ENCODE peak calls at places on chromosomes 16 and 17, in eight cellular contexts. X, S, J, E, K, C, B and P are unnamed samples. For H3K4me1 and H3K36me3, the result is how much of the 10 kb centered on the place peaks cover.

GRCh38 chr17:68318103-68318991 is 27.1 kb downstream of the ARSG start:
- DNase-seq in J (no peak), E (peak), K (peak), B (no peak), S (peak), C (no peak), X (peak), P (no peak)

GRCh38 chr17:15744885-15745284 is 12.8 kb downstream of the TBC1D26 start:
- DNase-seq in X (no peak), C (no peak), B (no peak), J (no peak), S (no peak), K (no peak), E (no peak), P (no peak)

GRCh38 chr17:41211845-41212466 is 14.5 kb upstream of the KRTAP9-2 start:
- DNase-seq in J (no peak), E (peak), B (no peak), K (no peak), C (peak), X (no peak), S (peak), P (no peak)

GRCh38 chr17:63487014-63487339 is 10.1 kb downstream of the ACE start:
- DNase-seq in K (no peak), E (no peak), S (no peak), B (no peak), X (no peak), C (no peak), J (peak), P (no peak)

GRCh38 chr16:22023505-22023904 is 15.6 kb downstream of the MOSMO start:
- DNase-seq in K (no peak), C (no peak), E (no peak), B (no peak), X (no peak), J (no peak), S (no peak), P (no peak)

GRCh38 chr17:62649570-62649969 is 22.1 kb downstream of the MRC2 start:
- DNase-seq in B (no peak), S (no peak), X (no peak), C (no peak), E (peak), K (no peak), J (peak), P (no peak)

GRCh38 chr17:47708864-47709541 is 15.0 kb downstream of the TBKBP1 start:
- DNase-seq in B (no peak), C (no peak), S (no peak), J (peak), X (no peak), K (peak), E (no peak), P (no peak)

GRCh38 chr17:70454377-70454776 is 285.0 kb downstream of the KCNJ2 start:
- DNase-seq in K (no peak), X (no peak), E (no peak), C (peak), S (no peak), J (no peak), B (no peak), P (no peak)

GRCh38 chr17:16398270-16399267 is 16.8 kb upstream of the TRPV2 start:
- DNase-seq in B (no peak), C (no peak), K (no peak), J (no peak), E (no peak), X (peak), S (no peak), P (no peak)

GRCh38 chr17:48612456-48612853 is 1.6 kb upstream of the HOXB7 start:
- DNase-seq in X (no peak), J (no peak), K (no peak), B (no peak), E (peak), S (no peak), C (no peak), P (peak)

GRCh38 chr17:45432405-45433113 is at the start of gene ARHGAP27:
- DNase-seq in S (peak), E (peak), C (peak), K (peak), B (peak), X (no peak), J (peak), P (no peak)

GRCh38 chr17:42438600-42439567 is 15.8 kb upstream of the CAVIN1 start:
- DNase-seq in X (peak), K (peak), B (no peak), S (peak), C (peak), J (no peak), E (peak), P (peak)

DNA sequence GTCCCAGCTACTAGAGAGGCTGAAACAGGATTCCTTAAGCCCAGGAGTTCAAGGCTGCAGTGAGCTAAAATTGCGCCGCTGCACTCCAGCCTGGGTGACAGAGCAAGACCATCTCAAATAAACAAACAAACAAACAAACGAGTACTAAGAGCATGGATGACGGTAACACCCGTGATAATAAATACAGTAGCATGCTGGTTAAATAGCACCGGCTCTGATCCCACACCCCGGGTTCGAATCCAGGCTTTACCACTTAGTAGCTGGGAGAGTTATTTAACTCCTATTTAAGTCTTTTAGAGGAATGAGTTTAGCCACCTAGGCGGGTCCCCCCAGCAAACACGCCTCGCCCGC is 302 bp upstream of the METTL22 start:
- DNase-seq in B (no peak), X (no peak), C (no peak), K (no peak), S (no peak), J (no peak), E (no peak), P (no peak)
- H3K4me1 ChIP-seq in B (under half), X (under half), C (under half), K (under half), S (under half), J (under half), E (under half), P (under half)

GRCh38 chr17:29572691-29573557 is 4.4 kb downstream of the TP53I13 start:
- DNase-seq in X (no peak), E (peak), S (peak), C (no peak), B (peak), J (peak), K (peak), P (no peak)
- H3K36me3 ChIP-seq in X (under half), E (under half), S (half or more), C (under half), B (under half), J (under half), K (under half), P (half or more)

DNA sequence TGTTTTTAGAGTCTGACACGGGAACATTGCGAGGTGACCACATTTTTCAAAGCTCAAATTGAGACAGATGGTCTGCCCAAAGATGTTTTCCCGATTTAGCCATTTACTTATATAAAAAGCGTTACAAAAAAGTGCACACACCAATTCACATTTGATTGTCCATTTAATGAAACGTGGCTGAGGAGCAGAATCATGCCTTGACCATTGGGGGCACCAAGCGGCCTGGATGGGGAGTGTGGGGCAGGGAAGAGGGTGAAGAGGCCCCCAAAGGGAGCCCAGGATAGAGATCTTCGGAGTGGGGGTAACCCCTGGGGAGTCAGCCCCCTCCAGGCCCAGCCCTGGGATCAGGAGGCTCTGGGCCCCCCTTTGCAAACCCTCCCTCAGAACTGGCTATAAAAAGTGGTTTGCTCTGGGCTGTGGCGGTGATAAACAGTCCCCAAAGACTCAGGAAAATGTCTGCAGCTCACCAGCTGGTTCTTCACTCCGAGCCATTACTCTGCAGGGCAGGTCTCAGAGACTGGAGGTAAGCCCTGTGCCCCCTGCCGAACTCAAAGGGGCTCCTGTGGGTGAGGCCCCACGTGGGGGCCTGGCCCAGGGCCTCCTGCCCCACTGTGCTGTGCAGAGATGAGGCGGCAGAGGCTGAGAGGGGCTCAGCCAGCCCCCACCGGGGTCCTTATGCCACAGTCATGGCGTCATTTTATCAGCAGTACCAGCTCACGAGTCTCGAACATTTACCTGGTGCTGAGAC is 105.9 kb upstream of the SEC14L1 start:
- DNase-seq in C (no peak), X (no peak), J (no peak), E (no peak), S (no peak), B (no peak), K (no peak), P (no peak)
- H3K4me3 ChIP-seq in C (no peak), X (no peak), J (no peak), E (no peak), S (no peak), B (no peak), K (no peak), P (no peak)

GRCh38 chr17:65173951-65174683 is 36.9 kb downstream of the RGS9 start:
- DNase-seq in S (no peak), E (no peak), X (no peak), K (no peak), C (no peak), B (no peak), J (no peak), P (no peak)
- H3K4me1 ChIP-seq in S (under half), E (under half), X (under half), K (under half), C (under half), B (under half), J (under half), P (under half)

DNA sequence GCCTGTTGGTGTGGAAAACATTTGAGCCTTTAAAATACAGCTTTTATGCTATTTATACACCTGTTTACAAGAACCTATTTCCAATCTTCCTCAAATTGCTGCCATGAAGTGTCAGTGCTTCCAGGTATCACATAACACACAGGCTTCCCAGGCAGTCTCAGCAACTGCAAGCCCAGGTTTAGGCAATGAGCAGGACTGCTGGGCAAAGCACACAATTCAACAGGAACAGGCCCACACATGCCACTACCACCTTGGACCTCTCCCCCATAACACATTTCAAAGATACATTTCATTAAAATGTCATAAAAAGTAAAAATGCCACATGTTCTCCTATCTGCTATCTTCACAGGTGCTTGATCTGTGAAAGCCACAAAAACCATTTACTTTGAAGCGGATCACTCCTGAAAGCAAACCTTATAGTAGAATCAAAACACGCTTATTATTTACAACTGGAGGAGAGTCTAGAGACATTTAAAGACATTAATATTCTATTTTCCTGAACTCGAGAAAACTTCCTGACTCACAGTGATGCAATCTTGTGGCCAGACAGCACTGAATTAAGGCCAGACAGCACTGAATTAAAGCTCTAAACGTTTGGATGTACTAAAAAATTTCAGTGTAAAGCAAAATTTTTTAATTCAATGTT is 31.5 kb downstream of the ANKFY1 start:
- DNase-seq in X (no peak), S (peak), B (no peak), J (no peak), C (no peak), K (no peak), E (peak), P (no peak)
- H3K36me3 ChIP-seq in X (under half), S (under half), B (under half), J (under half), C (under half), K (half or more), E (under half), P (under half)

GRCh38 chr17:75049057-75049456 is 2.0 kb downstream of the KCTD2 start:
- DNase-seq in K (no peak), E (no peak), B (no peak), X (peak), J (no peak), S (no peak), C (no peak), P (no peak)

GRCh38 chr17:75051941-75052340 is 4.9 kb downstream of the KCTD2 start:
- DNase-seq in J (no peak), S (no peak), E (no peak), K (no peak), B (no peak), X (no peak), C (no peak), P (no peak)

GRCh38 chr17:75046583-75047289 is at the start of the genes ATP5PD and KCTD2:
- DNase-seq in X (peak), E (peak), J (peak), B (peak), K (peak), S (peak), C (peak), P (peak)

GRCh38 chr17:75047398-75048098 is 523 bp downstream of the KCTD2 start:
- DNase-seq in E (peak), S (peak), X (no peak), K (no peak), B (peak), C (peak), J (no peak), P (no peak)

DNA sequence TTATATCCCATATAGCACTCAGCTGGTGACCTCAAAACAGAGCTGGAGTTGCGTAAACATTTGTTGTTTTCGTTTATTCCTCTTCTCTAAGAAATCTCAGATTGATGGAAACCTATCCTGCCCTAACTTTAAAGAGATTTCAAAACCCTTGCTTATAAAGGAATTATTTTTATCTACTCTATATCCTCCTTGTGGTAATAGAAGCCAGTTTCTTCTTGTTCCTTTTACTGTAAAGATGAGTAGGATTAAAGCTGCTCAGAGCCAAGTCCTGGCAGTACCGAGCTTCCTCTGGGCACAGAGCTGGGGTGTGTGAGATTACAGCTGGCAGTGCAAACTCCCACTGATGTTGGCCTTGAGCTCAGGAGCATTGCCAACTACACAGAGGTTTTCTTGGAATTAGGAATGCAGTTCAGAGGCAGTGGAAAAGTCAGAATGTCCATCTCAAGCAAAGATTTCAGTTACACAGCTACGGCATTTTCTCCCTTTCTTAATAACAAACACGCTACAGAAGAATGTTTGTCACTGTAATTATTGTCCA is 1.4 kb downstream of the KCTD2 start:
- DNase-seq in X (no peak), C (peak), J (no peak), E (peak), B (no peak), S (peak), K (peak), P (no peak)
- H3K4me3 ChIP-seq in X (peak), C (no peak), J (peak), E (peak), B (peak), S (peak), K (peak), P (peak)